ENCODE peak calls at places on chromosomes 2 and 18, in ten cellular contexts. I is fibroblast of pulmonary artery; L is foreskin fibroblast; A is DND-41; G is hepatocyte; H is astrocyte of the spinal cord; D is CD8-positive, alpha-beta memory T cell; B is Peyer's patch; V is upper lobe of right lung; E is lower lobe of right lung. X is an unnamed sample.
A peak's percentile ranks its signal among the peaks of the same experiment; 100 is the strongest.

GRCh38 chr2:239362497-239362896 is 38.3 kb downstream of the HDAC4 start:
- DNase-seq in I (no peak), L (no peak), A (no peak), G (no peak), H (no peak), D (no peak), B (no peak), V (no peak), E (no peak), X (no peak)

GRCh38 chr2:206095925-206096324 is 10.0 kb upstream of the INO80D start:
- DNase-seq in I (no peak), L (no peak), A (no peak), G (no peak), H (no peak), D (no peak), B (no peak), V (no peak), E (no peak), X (no peak)

GRCh38 chr2:71505086-71505769 is 51.9 kb downstream of the DYSF start:
- DNase-seq in I (peak; percentile 80), L (no peak), A (no peak), G (peak; percentile 26), H (no peak), D (no peak), B (no peak), V (peak; percentile 53), E (no peak), X (no peak)

GRCh38 chr2:126770466-126770865 is 114.5 kb downstream of the GYPC start:
- DNase-seq in I (no peak), L (no peak), A (no peak), G (no peak), H (no peak), D (no peak), B (no peak), V (peak; percentile 22), E (no peak), X (no peak)

GRCh38 chr18:49476664-49477411 is 10.2 kb downstream of the C18orf32 start:
- DNase-seq in I (peak; percentile 96), L (peak; percentile 48), A (no peak), G (peak; percentile 43), H (peak; percentile 86), D (no peak), B (no peak), V (peak; percentile 68), E (peak; percentile 62), X (no peak)

GRCh38 chr2:156818944-156819343 is 382.8 kb downstream of the GPD2 start:
- DNase-seq in I (peak; percentile 83), L (peak; percentile 20), A (peak; percentile 47), G (no peak), H (peak; percentile 12), D (no peak), B (no peak), V (no peak), E (no peak), X (no peak)

GRCh38 chr18:35415511-35416427 is 38.6 kb upstream of the ZNF396 start:
- DNase-seq in I (peak; percentile 11), L (no peak), A (no peak), G (no peak), H (peak; percentile 15), D (no peak), B (no peak), V (no peak), E (no peak), X (no peak)

GRCh38 chr2:38599706-38600105 is 3.0 kb downstream of the HNRNPLL start:
- DNase-seq in I (peak; percentile 37), L (no peak), A (no peak), G (no peak), H (no peak), D (no peak), B (no peak), V (no peak), E (no peak), X (no peak)

GRCh38 chr2:158502984-158503383 is 46.2 kb downstream of the PKP4 start:
- DNase-seq in I (peak; percentile 56), L (peak; percentile 69), A (no peak), G (no peak), H (peak; percentile 47), D (no peak), B (no peak), V (no peak), E (no peak), X (no peak)

GRCh38 chr18:35736696-35737095 is 155.2 kb downstream of the GALNT1 start:
- DNase-seq in I (no peak), L (no peak), A (no peak), G (no peak), H (no peak), D (no peak), B (no peak), V (no peak), E (no peak), X (no peak)

GRCh38 chr18:9862686-9863085 is 23.1 kb upstream of the TXNDC2 start:
- DNase-seq in I (no peak), L (no peak), A (no peak), G (no peak), H (no peak), D (no peak), B (no peak), V (no peak), E (no peak), X (no peak)

GRCh38 chr2:205903549-205904129 is 182.3 kb downstream of the INO80D start:
- DNase-seq in I (peak; percentile 21), L (no peak), A (peak; percentile 19), G (peak; percentile 59), H (no peak), D (no peak), B (peak; percentile 75), V (no peak), E (no peak), X (no peak)

GRCh38 chr2:9311488-9311887 is 104.9 kb downstream of the ASAP2 start:
- DNase-seq in I (peak; percentile 80), L (peak; percentile 69), A (no peak), G (no peak), H (peak; percentile 84), D (no peak), B (no peak), V (no peak), E (no peak), X (no peak)

GRCh38 chr2:25098558-25099486 is 56.9 kb downstream of the EFR3B start:
- DNase-seq in I (peak; percentile 86), L (no peak), A (no peak), G (peak; percentile 72), H (no peak), D (no peak), B (no peak), V (no peak), E (no peak), X (no peak)

GRCh38 chr2:122543815-122544214 is 788.4 kb downstream of the TSN start:
- DNase-seq in I (peak; percentile 28), L (peak; percentile 28), A (no peak), G (no peak), H (no peak), D (no peak), B (no peak), V (no peak), E (no peak), X (no peak)

GRCh38 chr2:201858781-201859180 is 52.4 kb downstream of the CDK15 start:
- DNase-seq in I (no peak), L (peak; percentile 37), A (peak; percentile 16), G (peak; percentile 35), H (peak; percentile 86), D (peak; percentile 12), B (no peak), V (no peak), E (no peak), X (no peak)

GRCh38 chr2:237616373-237617304 is 10.7 kb upstream of the LRRFIP1 start:
- DNase-seq in I (peak; percentile 94), L (peak; percentile 83), A (no peak), G (no peak), H (peak; percentile 71), D (peak; percentile 53), B (no peak), V (no peak), E (no peak), X (peak; percentile 34)

GRCh38 chr2:12624911-12625598 is 91.7 kb upstream of the TRIB2 start:
- DNase-seq in I (no peak), L (no peak), A (no peak), G (no peak), H (no peak), D (no peak), B (no peak), V (no peak), E (no peak), X (no peak)

GRCh38 chr2:148022351-148022750 is 1.5 kb downstream of the MBD5 start:
- DNase-seq in I (no peak), L (no peak), A (no peak), G (no peak), H (no peak), D (no peak), B (no peak), V (no peak), E (no peak), X (no peak)
- H3K4me3 ChIP-seq in I (peak overlapping the region; percentile 95), L (peak overlapping the region; percentile 73), A (peak overlapping the region; percentile 86), G (peak overlapping the region; percentile 48), H (peak overlapping the region; percentile 95), D (peak overlapping the region; percentile 79), B (no peak overlapping the region), V (peak overlapping the region; percentile 83), E (peak overlapping the region; percentile 83), X (peak overlapping the region; percentile 93)

GRCh38 chr2:241866896-241867631 is 2.5 kb upstream of the RTP5 start:
- DNase-seq in I (no peak), L (no peak), A (peak; percentile 55), G (no peak), H (no peak), D (no peak), B (no peak), V (no peak), E (no peak), X (no peak)
- H3K4me3 ChIP-seq in I (no peak overlapping the region), L (no peak overlapping the region), A (peak overlapping the region; percentile 1), G (no peak overlapping the region), H (no peak overlapping the region), D (peak overlapping the region; percentile 40), B (no peak overlapping the region), V (no peak overlapping the region), E (no peak overlapping the region), X (no peak overlapping the region)

DNA sequence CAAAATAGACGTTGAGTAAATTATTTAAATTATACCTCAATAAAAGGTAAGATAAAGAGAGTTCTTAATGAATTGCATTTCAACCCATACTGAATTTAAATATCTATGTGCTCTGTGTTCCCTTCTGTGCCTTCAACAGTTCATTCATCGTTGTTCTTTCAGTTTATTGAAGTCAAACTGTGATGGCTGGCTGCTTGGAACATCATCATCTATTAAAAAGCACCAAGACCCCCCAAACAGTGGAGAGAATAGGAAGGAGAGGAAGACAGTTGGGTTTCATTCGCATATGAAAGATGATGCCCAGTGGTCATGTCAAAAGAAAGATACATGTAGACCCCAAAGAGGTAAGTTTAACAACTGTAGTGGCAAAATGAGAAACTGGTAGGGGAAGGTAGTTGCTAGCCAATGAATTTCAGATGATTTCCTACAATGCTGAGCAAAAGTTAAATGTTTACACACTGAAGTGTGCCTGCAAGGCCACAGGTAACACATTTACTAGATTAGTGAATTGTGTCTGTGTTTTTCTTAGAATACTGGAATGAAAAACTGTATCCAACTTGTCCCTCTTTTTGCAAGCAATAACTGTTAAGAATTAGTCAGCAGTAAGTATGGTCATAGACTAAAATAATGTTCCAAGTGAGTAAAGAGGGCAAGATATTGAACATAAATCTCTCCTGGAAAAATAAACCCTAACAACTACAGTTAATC is 331.3 kb downstream of the KIAA1328 start:
- DNase-seq in I (no peak), L (no peak), A (no peak), G (peak; percentile 4), H (peak; percentile 7), D (no peak), B (no peak), V (no peak), E (no peak), X (no peak)
- H3K4me3 ChIP-seq in I (no peak overlapping the region), L (no peak overlapping the region), A (no peak overlapping the region), G (no peak overlapping the region), H (no peak overlapping the region), D (no peak overlapping the region), B (no peak overlapping the region), V (no peak overlapping the region), E (no peak overlapping the region), X (no peak overlapping the region)

GRCh38 chr2:223053431-223054192 is 1.6 kb downstream of the KCNE4 start:
- DNase-seq in I (no peak), L (no peak), A (peak; percentile 5), G (no peak), H (peak; percentile 16), D (no peak), B (no peak), V (no peak), E (no peak), X (no peak)
- H3K4me3 ChIP-seq in I (peak overlapping the region; percentile 56), L (peak overlapping the region; percentile 63), A (no peak overlapping the region), G (no peak overlapping the region), H (peak overlapping the region; percentile 56), D (no peak overlapping the region), B (peak overlapping the region; percentile 12), V (peak overlapping the region; percentile 42), E (peak overlapping the region; percentile 49), X (no peak overlapping the region)

X was measured in CD4-positive, alpha-beta memory T cell.